ENCODE peak calls at places on chromosomes 12 and 14, in nine cellular contexts. B is mammary epithelial cell, M is heart right ventricle, L is epithelial cell of esophagus, H is endothelial cell of umbilical vein, A is right cardiac atrium, D is left lung, S is GM12865, U is hepatocyte. R is an unnamed sample.

GRCh38 chr12:46916796-46917419 is 91.1 kb upstream of the SLC38A4 start:
- DNase-seq in A (no peak), L (no peak), S (no peak), H (no peak), D (no peak), M (peak; percentile 13), U (no peak), B (no peak), R (no peak)

GRCh38 chr14:21084988-21085853 is 13.2 kb downstream of the ZNF219 start:
- DNase-seq in U (no peak), A (no peak), H (no peak), S (no peak), L (peak; percentile 74), B (peak; percentile 59), D (no peak), M (peak; percentile 67), R (peak; percentile 33)

GRCh38 chr14:78673845-78674244 is 503.7 kb downstream of the NRXN3 start:
- DNase-seq in L (no peak), M (no peak), U (no peak), A (no peak), H (no peak), D (no peak), B (no peak), S (no peak), R (no peak)

GRCh38 chr14:33532581-33532980 is 418.3 kb downstream of the EGLN3 start:
- DNase-seq in S (no peak), B (no peak), M (no peak), D (no peak), L (no peak), H (peak; percentile 58), U (no peak), A (no peak), R (no peak)

GRCh38 chr12:53735-54095 is 12.9 kb upstream of the IQSEC3 start:
- DNase-seq in D (no peak), S (no peak), M (no peak), A (no peak), L (no peak), U (no peak), H (no peak), B (no peak), R (no peak)

GRCh38 chr12:90355701-90356345 is 599.2 kb downstream of the CCER1 start:
- DNase-seq in H (no peak), S (no peak), D (no peak), L (peak; percentile 43), U (peak; percentile 4), B (no peak), M (no peak), A (no peak), R (no peak)

GRCh38 chr14:24064091-24064795 is 7.1 kb upstream of the CPNE6 start:
- DNase-seq in B (no peak), A (no peak), M (no peak), U (no peak), S (no peak), H (no peak), D (peak; percentile 18), L (no peak), R (no peak)

GRCh38 chr12:57888407-57889157 is 42.1 kb upstream of the CTDSP2 start:
- DNase-seq in B (peak; percentile 98), H (peak; percentile 56), D (peak; percentile 74), S (peak; percentile 47), A (peak; percentile 45), L (peak; percentile 99), U (peak; percentile 66), M (no peak), R (no peak)

GRCh38 chr12:97921957-97922722 is 459.5 kb downstream of the RMST start:
- DNase-seq in D (no peak), S (no peak), L (peak; percentile 29), B (peak; percentile 93), U (no peak), H (peak; percentile 73), M (no peak), A (no peak), R (peak; percentile 90)

GRCh38 chr12:31207799-31208465 is 118.0 kb downstream of the SINHCAF start:
- DNase-seq in M (no peak), D (no peak), L (peak; percentile 63), B (peak; percentile 65), H (no peak), U (no peak), A (no peak), S (no peak), R (no peak)

GRCh38 chr14:74618078-74618952 is 6.3 kb upstream of the LTBP2 start:
- DNase-seq in U (no peak), D (peak; percentile 58), L (peak; percentile 88), A (no peak), H (peak; percentile 83), S (peak; percentile 43), B (peak; percentile 72), M (no peak), R (no peak)

GRCh38 chr14:102592969-102593840 is 756 bp downstream of the RCOR1 start:
- DNase-seq in S (peak; percentile 62), U (peak; percentile 67), M (peak; percentile 61), H (peak; percentile 41), L (peak; percentile 33), B (peak; percentile 35), D (peak; percentile 60), A (peak; percentile 65), R (no peak)

GRCh38 chr12:49541140-49541861 is 2.5 kb downstream of the KCNH3 start:
- DNase-seq in B (no peak), A (no peak), H (no peak), S (no peak), L (no peak), U (no peak), M (no peak), D (no peak), R (no peak)

GRCh38 chr12:49540229-49541139 is 1.7 kb downstream of the KCNH3 start:
- DNase-seq in U (no peak), H (no peak), D (no peak), B (peak; percentile 72), M (no peak), S (no peak), A (no peak), L (peak; percentile 89), R (no peak)

GRCh38 chr12:49542592-49543160 is 3.8 kb downstream of the KCNH3 start:
- DNase-seq in S (no peak), D (no peak), M (no peak), A (no peak), B (no peak), H (no peak), L (no peak), U (no peak), R (no peak)

GRCh38 chr12:49543221-49543913 is 4.5 kb downstream of the KCNH3 start:
- DNase-seq in A (no peak), U (no peak), H (no peak), M (no peak), S (no peak), L (no peak), D (no peak), B (no peak), R (no peak)

GRCh38 chr12:49541911-49542505 is 3.2 kb downstream of the KCNH3 start:
- DNase-seq in U (no peak), H (no peak), A (no peak), L (no peak), D (no peak), B (no peak), M (no peak), S (no peak), R (no peak)
- H3K4me3 ChIP-seq in U (no peak overlapping the region), H (no peak overlapping the region), A (no peak overlapping the region), L (no peak overlapping the region), D (no peak overlapping the region), B (no peak overlapping the region), M (no peak overlapping the region), S (no peak overlapping the region), R (no peak overlapping the region)

GRCh38 chr12:52371716-52372115 is 4.4 kb upstream of the KRT85 start:
- DNase-seq in D (no peak), S (no peak), M (no peak), H (no peak), A (no peak), L (no peak), B (no peak), U (no peak), R (no peak)

GRCh38 chr12:52372216-52373154 is 5.2 kb upstream of the KRT85 start:
- DNase-seq in B (peak; percentile 81), U (peak; percentile 92), A (peak; percentile 86), L (peak; percentile 93), H (peak; percentile 73), D (peak; percentile 76), S (peak; percentile 69), M (peak; percentile 75), R (peak; percentile 85)

GRCh38 chr12:52369809-52370208 is 2.5 kb upstream of the KRT85 start:
- DNase-seq in U (no peak), S (no peak), D (no peak), A (no peak), B (no peak), M (no peak), H (no peak), L (no peak), R (no peak)

GRCh38 chr12:52369220-52369619 is 1.9 kb upstream of the KRT85 start:
- DNase-seq in A (no peak), B (no peak), S (no peak), D (no peak), H (no peak), L (no peak), M (no peak), U (no peak), R (no peak)

GRCh38 chr12:52370906-52371608 is 3.8 kb upstream of the KRT85 start:
- DNase-seq in H (peak; percentile 23), S (no peak), M (no peak), L (no peak), U (peak; percentile 30), B (no peak), D (peak; percentile 53), A (peak; percentile 75), R (peak; percentile 79)
- H3K4me3 ChIP-seq in H (no peak overlapping the region), S (no peak overlapping the region), M (no peak overlapping the region), L (no peak overlapping the region), U (no peak overlapping the region), B (no peak overlapping the region), D (no peak overlapping the region), A (no peak overlapping the region), R (no peak overlapping the region)

GRCh38 chr12:6322969-6323339 is 12.5 kb downstream of the PLEKHG6 start:
- DNase-seq in B (no peak), U (no peak), L (no peak), D (no peak), S (no peak), M (no peak), A (no peak), H (no peak), R (no peak)
- H3K4me3 ChIP-seq in B (no peak overlapping the region), U (no peak overlapping the region), L (no peak overlapping the region), D (no peak overlapping the region), S (no peak overlapping the region), M (no peak overlapping the region), A (no peak overlapping the region), H (no peak overlapping the region), R (no peak overlapping the region)

DNA sequence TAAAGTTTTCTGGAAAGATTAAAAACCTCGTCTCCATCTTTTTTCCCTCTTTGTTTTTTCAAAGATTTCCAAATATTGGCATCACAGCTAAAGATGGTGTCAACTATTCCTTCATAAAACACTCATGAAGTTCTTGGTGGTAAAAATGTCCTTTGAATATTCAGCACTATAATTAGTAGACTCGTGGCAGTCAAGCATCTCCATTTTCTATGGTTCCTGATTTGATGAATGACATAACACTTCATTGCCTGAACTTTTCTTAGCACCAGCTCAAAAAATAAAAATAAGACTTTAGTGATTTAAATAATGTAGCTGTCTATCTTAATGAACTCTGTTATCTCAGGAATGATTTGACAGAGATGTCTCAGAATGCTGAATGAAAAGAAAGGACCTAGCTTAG is 19.7 kb downstream of the UBE2N start:
- DNase-seq in M (no peak), D (no peak), H (no peak), L (no peak), U (no peak), A (no peak), B (no peak), S (no peak), R (no peak)
- H3K4me3 ChIP-seq in M (no peak overlapping the region), D (no peak overlapping the region), H (no peak overlapping the region), L (no peak overlapping the region), U (no peak overlapping the region), A (no peak overlapping the region), B (no peak overlapping the region), S (no peak overlapping the region), R (no peak overlapping the region)